ENCODE peak calls at places on chromosomes 11 and 22, in five cellular contexts. R is tibial artery, W is HEK293T, V is left cardiac atrium, H is GM23248. J is an unnamed sample.

GRCh38 chr11:79206951-79207350 is 233.9 kb downstream of the TENM4 start:
- DNase-seq in R (no peak), W (no peak), V (no peak), H (no peak), J (no peak)

GRCh38 chr11:133860151-133860550 is 14.8 kb upstream of the SPATA19 start:
- DNase-seq in R (no peak), W (no peak), V (no peak), H (no peak), J (no peak)

GRCh38 chr11:59201376-59201775 is 11.4 kb downstream of the MPEG1 start:
- DNase-seq in R (no peak), W (no peak), V (no peak), H (no peak), J (no peak)

GRCh38 chr22:27804683-27805297 is 3.2 kb upstream of the MN1 start:
- DNase-seq in R (peak; percentile 77), W (peak; percentile 82), V (peak; percentile 78), H (peak; percentile 89), J (peak; percentile 71)

GRCh38 chr22:38314140-38314991 is 2.9 kb downstream of the CSNK1E start:
- DNase-seq in R (no peak), W (no peak), V (no peak), H (peak; percentile 51), J (no peak)

GRCh38 chr11:26028294-26028954 is 303.5 kb upstream of the ANO3 start:
- DNase-seq in R (no peak), W (no peak), V (no peak), H (peak; percentile 57), J (peak; percentile 19)

GRCh38 chr11:30960387-30960992 is 374.3 kb upstream of the MPPED2 start:
- DNase-seq in R (no peak), W (peak; percentile 53), V (no peak), H (peak; percentile 76), J (no peak)

GRCh38 chr11:128563942-128564641 is 23.3 kb downstream of the ETS1 start:
- DNase-seq in R (no peak), W (no peak), V (no peak), H (no peak), J (no peak)

GRCh38 chr22:22748297-22748743 is 103.9 kb downstream of the GGTLC2 start:
- DNase-seq in R (peak; percentile 51), W (peak; percentile 59), V (no peak), H (peak; percentile 68), J (peak; percentile 32)

GRCh38 chr11:73597340-73597955 is 464 bp downstream of the FAM168A start:
- DNase-seq in R (no peak), W (peak; percentile 10), V (no peak), H (peak; percentile 23), J (no peak)

GRCh38 chr11:65898656-65899355 is 1.4 kb downstream of the FOSL1 start:
- DNase-seq in R (no peak), W (no peak), V (no peak), H (peak; percentile 60), J (no peak)